ENCODE peak calls at places on chromosome 9, in six cellular contexts. One of them, this sample, is unnamed.
A peak's percentile ranks its signal among the peaks of the same experiment; 100 is the strongest.

GRCh38 chr9:111501648-111502047 is 17.5 kb upstream of the ECPAS start:
- DNase-seq in breast epithelium: no peak
- DNase-seq in mesenchymal stem cell: no peak
- DNase-seq in dorsolateral prefrontal cortex: no peak
- DNase-seq in testis: no peak
- DNase-seq in transverse colon: no peak
- DNase-seq in this sample: peak; percentile 51

GRCh38 chr9:14846871-14847311 is 63.3 kb downstream of the FREM1 start:
- DNase-seq in breast epithelium: no peak
- DNase-seq in mesenchymal stem cell: peak; percentile 39
- DNase-seq in dorsolateral prefrontal cortex: peak; percentile 10
- DNase-seq in testis: peak; percentile 73
- DNase-seq in transverse colon: peak; percentile 56
- DNase-seq in this sample: peak; percentile 91

GRCh38 chr9:105438136-105438839 is 9.5 kb upstream of the FSD1L start:
- DNase-seq in breast epithelium: no peak
- DNase-seq in mesenchymal stem cell: peak; percentile 75
- DNase-seq in dorsolateral prefrontal cortex: no peak
- DNase-seq in testis: no peak
- DNase-seq in transverse colon: no peak
- DNase-seq in this sample: no peak

GRCh38 chr9:2478421-2478820 is 143.2 kb upstream of the VLDLR start:
- DNase-seq in breast epithelium: no peak
- DNase-seq in mesenchymal stem cell: no peak
- DNase-seq in dorsolateral prefrontal cortex: no peak
- DNase-seq in testis: no peak
- DNase-seq in transverse colon: no peak
- DNase-seq in this sample: no peak

GRCh38 chr9:96853711-96854072 is 622 bp downstream of the ZNF782 start:
- DNase-seq in breast epithelium: no peak
- DNase-seq in mesenchymal stem cell: peak; percentile 19
- DNase-seq in dorsolateral prefrontal cortex: no peak
- DNase-seq in testis: no peak
- DNase-seq in transverse colon: no peak
- DNase-seq in this sample: no peak

GRCh38 chr9:92685022-92685421 is 15.1 kb upstream of the IPPK start:
- DNase-seq in breast epithelium: no peak
- DNase-seq in mesenchymal stem cell: no peak
- DNase-seq in dorsolateral prefrontal cortex: no peak
- DNase-seq in testis: no peak
- DNase-seq in transverse colon: no peak
- DNase-seq in this sample: no peak

GRCh38 chr9:117293199-117294114 is 121.4 kb downstream of the ASTN2 start:
- DNase-seq in breast epithelium: no peak
- DNase-seq in mesenchymal stem cell: no peak
- DNase-seq in dorsolateral prefrontal cortex: peak; percentile 7
- DNase-seq in testis: no peak
- DNase-seq in transverse colon: no peak
- DNase-seq in this sample: no peak

GRCh38 chr9:120933310-120934044 is 6.9 kb upstream of the TRAF1 start:
- DNase-seq in breast epithelium: no peak
- DNase-seq in mesenchymal stem cell: no peak
- DNase-seq in dorsolateral prefrontal cortex: no peak
- DNase-seq in testis: no peak
- DNase-seq in transverse colon: no peak
- DNase-seq in this sample: no peak

GRCh38 chr9:4306788-4307144 is 6.9 kb upstream of the GLIS3 start:
- DNase-seq in breast epithelium: no peak
- DNase-seq in mesenchymal stem cell: no peak
- DNase-seq in dorsolateral prefrontal cortex: no peak
- DNase-seq in testis: no peak
- DNase-seq in transverse colon: no peak
- DNase-seq in this sample: no peak

GRCh38 chr9:92656537-92656925 is 13.4 kb downstream of the IPPK start:
- DNase-seq in breast epithelium: peak; percentile 10
- DNase-seq in mesenchymal stem cell: no peak
- DNase-seq in dorsolateral prefrontal cortex: no peak
- DNase-seq in testis: no peak
- DNase-seq in transverse colon: no peak
- DNase-seq in this sample: no peak

GRCh38 chr9:22079873-22080341 is 70.8 kb upstream of the CDKN2B start:
- DNase-seq in breast epithelium: no peak
- DNase-seq in mesenchymal stem cell: peak; percentile 68
- DNase-seq in dorsolateral prefrontal cortex: no peak
- DNase-seq in testis: peak; percentile 43
- DNase-seq in transverse colon: no peak
- DNase-seq in this sample: no peak

GRCh38 chr9:19255112-19255511 is 24.6 kb downstream of the DENND4C start:
- DNase-seq in breast epithelium: no peak
- DNase-seq in mesenchymal stem cell: no peak
- DNase-seq in dorsolateral prefrontal cortex: no peak
- DNase-seq in testis: no peak
- DNase-seq in transverse colon: no peak
- DNase-seq in this sample: no peak

GRCh38 chr9:125743687-125744428 is 3.3 kb upstream of the PBX3 start:
- DNase-seq in breast epithelium: no peak
- DNase-seq in mesenchymal stem cell: peak; percentile 35
- DNase-seq in dorsolateral prefrontal cortex: no peak
- DNase-seq in testis: no peak
- DNase-seq in transverse colon: no peak
- DNase-seq in this sample: no peak

GRCh38 chr9:20208156-20208555 is 414.1 kb downstream of the MLLT3 start:
- DNase-seq in breast epithelium: no peak
- DNase-seq in mesenchymal stem cell: no peak
- DNase-seq in dorsolateral prefrontal cortex: no peak
- DNase-seq in testis: no peak
- DNase-seq in transverse colon: no peak
- DNase-seq in this sample: no peak

GRCh38 chr9:116094846-116095245 is 58.7 kb upstream of the PAPPA start:
- DNase-seq in breast epithelium: no peak
- DNase-seq in mesenchymal stem cell: no peak
- DNase-seq in dorsolateral prefrontal cortex: no peak
- DNase-seq in testis: no peak
- DNase-seq in transverse colon: no peak
- DNase-seq in this sample: no peak

GRCh38 chr9:116154976-116155699 is 1.5 kb downstream of the PAPPA start:
- DNase-seq in breast epithelium: no peak
- DNase-seq in mesenchymal stem cell: peak; percentile 91
- DNase-seq in dorsolateral prefrontal cortex: no peak
- DNase-seq in testis: peak; percentile 58
- DNase-seq in transverse colon: no peak
- DNase-seq in this sample: peak; percentile 29

GRCh38 chr9:114035221-114035844 is 42.8 kb downstream of the AMBP start:
- DNase-seq in breast epithelium: peak; percentile 12
- DNase-seq in mesenchymal stem cell: no peak
- DNase-seq in dorsolateral prefrontal cortex: no peak
- DNase-seq in testis: no peak
- DNase-seq in transverse colon: no peak
- DNase-seq in this sample: peak; percentile 15

GRCh38 chr9:136104488-136104800 is 9.4 kb upstream of the NACC2 start:
- DNase-seq in breast epithelium: no peak
- DNase-seq in mesenchymal stem cell: no peak
- DNase-seq in dorsolateral prefrontal cortex: no peak
- DNase-seq in testis: no peak
- DNase-seq in transverse colon: no peak
- DNase-seq in this sample: no peak

GRCh38 chr9:89489548-89490527 is 8.1 kb downstream of the SEMA4D start:
- DNase-seq in breast epithelium: no peak
- DNase-seq in mesenchymal stem cell: no peak
- DNase-seq in dorsolateral prefrontal cortex: no peak
- DNase-seq in testis: no peak
- DNase-seq in transverse colon: no peak
- DNase-seq in this sample: peak; percentile 2

GRCh38 chr9:136551401-136552116 is 5.7 kb upstream of the NOTCH1 start:
- DNase-seq in breast epithelium: peak; percentile 76
- DNase-seq in mesenchymal stem cell: peak; percentile 84
- DNase-seq in dorsolateral prefrontal cortex: peak; percentile 68
- DNase-seq in testis: peak; percentile 51
- DNase-seq in transverse colon: peak; percentile 79
- DNase-seq in this sample: peak; percentile 82

GRCh38 chr9:98791147-98792095 is 4.9 kb downstream of the ANKS6 start:
- DNase-seq in breast epithelium: peak; percentile 77
- DNase-seq in mesenchymal stem cell: peak; percentile 83
- DNase-seq in dorsolateral prefrontal cortex: peak; percentile 71
- DNase-seq in testis: peak; percentile 81
- DNase-seq in transverse colon: peak; percentile 85
- DNase-seq in this sample: peak; percentile 90

GRCh38 chr9:121783126-121783522 is 131.7 kb downstream of the DAB2IP start:
- DNase-seq in breast epithelium: no peak
- DNase-seq in mesenchymal stem cell: no peak
- DNase-seq in dorsolateral prefrontal cortex: no peak
- DNase-seq in testis: peak; percentile 62
- DNase-seq in transverse colon: no peak
- DNase-seq in this sample: no peak

GRCh38 chr9:81047280-81047679 is 642.1 kb downstream of the TLE1 start:
- DNase-seq in breast epithelium: no peak
- DNase-seq in mesenchymal stem cell: no peak
- DNase-seq in dorsolateral prefrontal cortex: no peak
- DNase-seq in testis: no peak
- DNase-seq in transverse colon: no peak
- DNase-seq in this sample: no peak
- H3K27ac ChIP-seq in breast epithelium: no peak overlapping the region
- H3K27ac ChIP-seq in mesenchymal stem cell: no peak overlapping the region
- H3K27ac ChIP-seq in dorsolateral prefrontal cortex: no peak overlapping the region
- H3K27ac ChIP-seq in testis: no peak overlapping the region
- H3K27ac ChIP-seq in transverse colon: no peak overlapping the region
- H3K27ac ChIP-seq in this sample: no peak overlapping the region

GRCh38 chr9:84438391-84438790 is 97.8 kb upstream of the SLC28A3 start:
- DNase-seq in breast epithelium: no peak
- DNase-seq in mesenchymal stem cell: no peak
- DNase-seq in dorsolateral prefrontal cortex: no peak
- DNase-seq in testis: no peak
- DNase-seq in transverse colon: no peak
- DNase-seq in this sample: no peak
- H3K27ac ChIP-seq in breast epithelium: no peak overlapping the region
- H3K27ac ChIP-seq in mesenchymal stem cell: no peak overlapping the region
- H3K27ac ChIP-seq in dorsolateral prefrontal cortex: no peak overlapping the region
- H3K27ac ChIP-seq in testis: no peak overlapping the region
- H3K27ac ChIP-seq in transverse colon: no peak overlapping the region
- H3K27ac ChIP-seq in this sample: no peak overlapping the region

GRCh38 chr9:131237311-131237710 is 39.0 kb downstream of the FAM78A start:
- DNase-seq in breast epithelium: no peak
- DNase-seq in mesenchymal stem cell: no peak
- DNase-seq in dorsolateral prefrontal cortex: no peak
- DNase-seq in testis: no peak
- DNase-seq in transverse colon: no peak
- DNase-seq in this sample: no peak

GRCh38 chr9:131236761-131237160 is 39.5 kb downstream of the FAM78A start:
- DNase-seq in breast epithelium: no peak
- DNase-seq in mesenchymal stem cell: no peak
- DNase-seq in dorsolateral prefrontal cortex: no peak
- DNase-seq in testis: no peak
- DNase-seq in transverse colon: no peak
- DNase-seq in this sample: no peak

GRCh38 chr9:131238402-131239021 is 37.8 kb downstream of the FAM78A start:
- DNase-seq in breast epithelium: no peak
- DNase-seq in mesenchymal stem cell: peak; percentile 53
- DNase-seq in dorsolateral prefrontal cortex: no peak
- DNase-seq in testis: no peak
- DNase-seq in transverse colon: no peak
- DNase-seq in this sample: no peak

GRCh38 chr9:131239307-131239975 is 36.9 kb downstream of the FAM78A start:
- DNase-seq in breast epithelium: no peak
- DNase-seq in mesenchymal stem cell: no peak
- DNase-seq in dorsolateral prefrontal cortex: no peak
- DNase-seq in testis: no peak
- DNase-seq in transverse colon: no peak
- DNase-seq in this sample: no peak

GRCh38 chr9:131237931-131238401 is 38.3 kb downstream of the FAM78A start:
- DNase-seq in breast epithelium: peak; percentile 67
- DNase-seq in mesenchymal stem cell: peak; percentile 69
- DNase-seq in dorsolateral prefrontal cortex: peak; percentile 40
- DNase-seq in testis: peak; percentile 57
- DNase-seq in transverse colon: peak; percentile 83
- DNase-seq in this sample: peak; percentile 72
- H3K27ac ChIP-seq in breast epithelium: peak overlapping the region; percentile 29
- H3K27ac ChIP-seq in mesenchymal stem cell: peak overlapping the region; percentile 38
- H3K27ac ChIP-seq in dorsolateral prefrontal cortex: no peak overlapping the region
- H3K27ac ChIP-seq in testis: no peak overlapping the region
- H3K27ac ChIP-seq in transverse colon: peak overlapping the region; percentile 7
- H3K27ac ChIP-seq in this sample: no peak overlapping the region

GRCh38 chr9:70610287-70610644 is 195.8 kb upstream of the KLF9 start:
- DNase-seq in breast epithelium: no peak
- DNase-seq in mesenchymal stem cell: no peak
- DNase-seq in dorsolateral prefrontal cortex: no peak
- DNase-seq in testis: no peak
- DNase-seq in transverse colon: no peak
- DNase-seq in this sample: no peak
- H3K27ac ChIP-seq in breast epithelium: no peak overlapping the region
- H3K27ac ChIP-seq in mesenchymal stem cell: no peak overlapping the region
- H3K27ac ChIP-seq in dorsolateral prefrontal cortex: no peak overlapping the region
- H3K27ac ChIP-seq in testis: peak overlapping the region; percentile 34
- H3K27ac ChIP-seq in transverse colon: no peak overlapping the region
- H3K27ac ChIP-seq in this sample: no peak overlapping the region

DNA sequence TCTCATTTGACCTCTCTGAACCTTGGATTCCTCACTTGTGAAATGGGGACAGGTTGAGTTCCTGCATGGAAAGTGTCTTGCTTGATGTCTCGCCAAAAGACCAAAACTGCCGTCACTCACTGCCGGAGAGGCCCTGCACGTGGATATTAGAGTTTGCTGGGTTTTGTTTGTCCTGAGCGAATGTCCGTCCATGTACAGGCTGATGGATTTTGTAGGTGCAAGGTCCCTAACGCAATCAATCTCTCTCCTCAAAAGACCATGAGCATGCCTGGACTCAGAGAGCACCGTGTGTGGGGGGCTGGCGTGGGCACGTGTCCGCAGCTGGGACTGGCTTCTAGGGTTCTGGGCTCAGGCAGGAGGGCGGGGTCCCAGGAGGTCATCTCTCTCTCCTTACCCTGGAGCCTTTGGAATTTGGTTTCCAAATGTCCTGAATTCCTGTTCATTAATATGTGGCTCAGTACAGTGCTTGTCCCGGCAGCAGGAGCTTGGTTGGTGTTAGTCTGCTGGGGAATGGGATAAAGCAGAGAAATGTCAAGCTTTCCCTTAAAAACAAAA is 146.0 kb upstream of the IER5L start:
- DNase-seq in breast epithelium: no peak
- DNase-seq in mesenchymal stem cell: no peak
- DNase-seq in dorsolateral prefrontal cortex: no peak
- DNase-seq in testis: no peak
- DNase-seq in transverse colon: no peak
- DNase-seq in this sample: no peak
- H3K27ac ChIP-seq in breast epithelium: peak overlapping the region; percentile 87
- H3K27ac ChIP-seq in mesenchymal stem cell: no peak overlapping the region
- H3K27ac ChIP-seq in dorsolateral prefrontal cortex: no peak overlapping the region
- H3K27ac ChIP-seq in testis: peak overlapping the region; percentile 92
- H3K27ac ChIP-seq in transverse colon: peak overlapping the region; percentile 15
- H3K27ac ChIP-seq in this sample: no peak overlapping the region